ENCODE peak calls at places on chromosomes 7 and 10, in ten cellular contexts. R is neuronal stem cell; A is endodermal cell; M is adrenal gland; D is gastrocnemius medialis; H is CD8-positive, alpha-beta memory T cell; Z is uterus; O is IMR-90; K is PC-9; U is aorta. N is an unnamed sample.

GRCh38 chr7:139776486-139777303 is 1.1 kb downstream of the HIPK2 start:
- DNase-seq in R (peak; percentile 26), A (peak; percentile 61), M (no peak), D (no peak), H (peak; percentile 48), Z (peak; percentile 20), O (peak; percentile 54), K (peak; percentile 37), U (no peak), N (peak; percentile 28)

GRCh38 chr10:89888647-89889046 is 187.3 kb downstream of the KIF20B start:
- DNase-seq in R (no peak), A (no peak), M (no peak), D (no peak), H (no peak), Z (no peak), O (no peak), K (no peak), U (no peak), N (no peak)

GRCh38 chr7:46179211-46179610 is 258.1 kb upstream of the IGFBP3 start:
- DNase-seq in R (no peak), A (no peak), M (no peak), D (no peak), H (no peak), Z (no peak), O (no peak), K (no peak), U (no peak), N (no peak)

GRCh38 chr10:84185526-84186175 is 8.7 kb upstream of the CDHR1 start:
- DNase-seq in R (no peak), A (no peak), M (no peak), D (no peak), H (no peak), Z (no peak), O (no peak), K (no peak), U (no peak), N (no peak)

GRCh38 chr10:45419673-45420020 is 45.6 kb downstream of the ALOX5 start:
- DNase-seq in R (no peak), A (no peak), M (no peak), D (no peak), H (no peak), Z (no peak), O (no peak), K (no peak), U (no peak), N (no peak)

GRCh38 chr7:137798073-137798763 is 48.6 kb downstream of the DGKI start:
- DNase-seq in R (no peak), A (no peak), M (no peak), D (no peak), H (no peak), Z (no peak), O (no peak), K (no peak), U (no peak), N (no peak)

GRCh38 chr7:135420786-135421185 is 89.1 kb downstream of the CNOT4 start:
- DNase-seq in R (no peak), A (no peak), M (no peak), D (no peak), H (no peak), Z (no peak), O (peak; percentile 17), K (no peak), U (no peak), N (no peak)

GRCh38 chr10:3477683-3478082 is 305.1 kb upstream of the PITRM1 start:
- DNase-seq in R (no peak), A (no peak), M (no peak), D (no peak), H (no peak), Z (no peak), O (peak; percentile 90), K (peak; percentile 95), U (no peak), N (no peak)

GRCh38 chr10:33487014-33487776 is 152.7 kb upstream of the NRP1 start:
- DNase-seq in R (no peak), A (no peak), M (no peak), D (no peak), H (no peak), Z (no peak), O (peak; percentile 9), K (no peak), U (no peak), N (no peak)

GRCh38 chr7:141550694-141551079 is 523 bp upstream of the AGK start:
- DNase-seq in R (no peak), A (peak; percentile 67), M (no peak), D (no peak), H (no peak), Z (peak; percentile 32), O (no peak), K (no peak), U (no peak), N (peak; percentile 13)
- H3K27ac ChIP-seq in R (no peak overlapping the region), A (no peak overlapping the region), M (peak overlapping the region; percentile 15), D (peak overlapping the region; percentile 85), H (peak overlapping the region; percentile 61), Z (peak overlapping the region; percentile 76), O (peak overlapping the region; percentile 37), K (no peak overlapping the region), U (peak overlapping the region; percentile 6), N (no peak overlapping the region)

GRCh38 chr10:95328013-95328412 is 37.2 kb upstream of the PDLIM1 start:
- DNase-seq in R (no peak), A (no peak), M (no peak), D (no peak), H (no peak), Z (no peak), O (no peak), K (no peak), U (no peak), N (no peak)
- H3K4me1 ChIP-seq in R (no peaks in the 10 kb centered on the region), A (peaks cover 42% of the 10 kb centered on the region), M (no peaks in the 10 kb centered on the region), D (peaks cover 70% of the 10 kb centered on the region), H (no peaks in the 10 kb centered on the region), Z (no peaks in the 10 kb centered on the region), O (peaks cover 42% of the 10 kb centered on the region), K (peaks cover 19% of the 10 kb centered on the region), U (peaks cover 6% of the 10 kb centered on the region), N (no peaks in the 10 kb centered on the region)

DNA sequence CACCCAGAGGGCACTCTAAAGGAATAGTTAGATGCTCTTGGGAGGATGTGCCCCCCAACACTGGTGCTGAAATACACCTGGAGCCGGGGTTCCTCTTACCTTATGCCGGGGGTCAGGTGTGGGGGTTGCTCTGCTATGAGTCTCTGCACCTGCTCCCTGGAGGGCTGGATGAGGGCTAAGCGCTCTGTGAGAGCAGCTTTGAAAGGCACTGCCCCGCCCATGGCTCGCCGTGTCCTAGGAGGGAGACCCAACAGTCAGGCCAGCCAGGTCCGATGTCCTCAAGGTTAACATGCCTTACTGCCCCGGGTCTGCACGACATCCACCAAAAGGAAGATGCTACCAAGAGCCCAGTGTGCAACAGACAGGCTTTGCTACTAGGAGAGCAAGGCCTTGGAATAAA is 31.7 kb downstream of the PSPH start:
- DNase-seq in R (no peak), A (no peak), M (no peak), D (no peak), H (no peak), Z (no peak), O (no peak), K (no peak), U (no peak), N (no peak)
- H3K27ac ChIP-seq in R (no peak overlapping the region), A (no peak overlapping the region), M (no peak overlapping the region), D (no peak overlapping the region), H (no peak overlapping the region), Z (no peak overlapping the region), O (no peak overlapping the region), K (no peak overlapping the region), U (no peak overlapping the region), N (no peak overlapping the region)

DNA sequence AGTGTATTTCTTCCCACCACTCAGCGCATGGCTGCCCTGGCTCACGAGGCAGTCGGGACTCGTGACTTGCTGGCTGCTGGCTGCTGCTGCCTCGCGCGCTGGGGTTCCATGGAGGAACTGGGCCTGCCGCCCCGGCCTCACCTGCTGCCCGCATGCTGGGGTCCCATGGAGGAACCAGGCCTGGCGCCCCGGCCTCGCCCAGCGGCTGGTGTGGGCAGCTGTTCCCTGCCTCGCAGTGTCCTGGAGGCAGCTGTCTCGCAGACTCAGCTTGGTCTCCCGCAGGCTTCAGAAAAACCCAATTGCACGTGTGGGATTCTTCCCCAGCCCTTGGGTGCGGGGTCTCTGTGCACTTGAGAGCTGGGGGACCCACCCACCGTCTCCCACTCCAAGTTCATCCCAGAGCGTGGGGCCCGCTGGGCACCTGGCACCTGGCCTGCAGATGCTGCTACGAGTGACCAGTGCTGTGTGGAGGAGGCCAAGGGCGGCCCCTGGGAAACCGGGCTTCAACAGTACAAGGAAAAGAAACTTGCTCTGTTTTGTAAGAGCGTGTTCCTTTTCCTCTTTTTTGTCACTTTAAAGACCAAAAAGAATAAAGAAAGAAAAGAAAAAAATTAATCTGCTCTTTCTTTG is 20.4 kb downstream of the PWWP2B start:
- DNase-seq in R (no peak), A (no peak), M (no peak), D (no peak), H (no peak), Z (no peak), O (no peak), K (no peak), U (no peak), N (peak; percentile 69)
- H3K4me1 ChIP-seq in R (peaks cover 13% of the 10 kb centered on the region), A (peaks cover 11% of the 10 kb centered on the region), M (peaks cover 76% of the 10 kb centered on the region), D (peaks cover 59% of the 10 kb centered on the region), H (peaks cover 25% of the 10 kb centered on the region), Z (peaks cover 48% of the 10 kb centered on the region), O (peaks cover 9% of the 10 kb centered on the region), K (peaks cover 48% of the 10 kb centered on the region), U (no peaks in the 10 kb centered on the region), N (peaks cover 92% of the 10 kb centered on the region)

GRCh38 chr10:95756061-95756751 is at the start of gene ENTPD1:
- DNase-seq in R (no peak), A (peak; percentile 57), M (peak; percentile 42), D (no peak), H (no peak), Z (no peak), O (peak; percentile 12), K (no peak), U (peak; percentile 48), N (no peak)
- H3K27ac ChIP-seq in R (no peak within 1 kb of the TSS), A (no peak within 1 kb of the TSS), M (peak within 1 kb of the TSS; percentile 53), D (peak within 1 kb of the TSS; percentile 61), H (no peak within 1 kb of the TSS), Z (peak within 1 kb of the TSS; percentile 74), O (peak within 1 kb of the TSS; percentile 55), K (no peak within 1 kb of the TSS), U (peak within 1 kb of the TSS; percentile 64), N (no peak within 1 kb of the TSS)

GRCh38 chr7:23011222-23011924 is 2.6 kb downstream of the HYCC1 start:
- DNase-seq in R (no peak), A (no peak), M (no peak), D (no peak), H (no peak), Z (no peak), O (no peak), K (peak; percentile 32), U (no peak), N (no peak)
- H3K4me1 ChIP-seq in R (peaks cover 4% of the 10 kb centered on the region), A (peaks cover 6% of the 10 kb centered on the region), M (peaks cover 6% of the 10 kb centered on the region), D (peaks cover 49% of the 10 kb centered on the region), H (peaks cover 18% of the 10 kb centered on the region), Z (no peaks in the 10 kb centered on the region), O (peaks cover 7% of the 10 kb centered on the region), K (peaks cover 11% of the 10 kb centered on the region), U (peaks cover 12% of the 10 kb centered on the region), N (peaks cover 8% of the 10 kb centered on the region)

GRCh38 chr10:79243211-79244067 is 103.8 kb upstream of the PPIF start:
- DNase-seq in R (peak; percentile 71), A (peak; percentile 87), M (no peak), D (no peak), H (peak; percentile 37), Z (no peak), O (no peak), K (no peak), U (peak; percentile 76), N (no peak)
- H3K27ac ChIP-seq in R (no peak overlapping the region), A (peak overlapping the region; percentile 53), M (peak overlapping the region; percentile 66), D (peak overlapping the region; percentile 74), H (peak overlapping the region; percentile 49), Z (peak overlapping the region; percentile 77), O (no peak overlapping the region), K (no peak overlapping the region), U (no peak overlapping the region), N (peak overlapping the region; percentile 63)

GRCh38 chr10:69460576-69461242 is 9.4 kb downstream of the TSPAN15 start:
- DNase-seq in R (no peak), A (no peak), M (no peak), D (no peak), H (no peak), Z (no peak), O (no peak), K (no peak), U (no peak), N (no peak)
- H3K4me1 ChIP-seq in R (no peaks in the 10 kb centered on the region), A (peaks cover 2% of the 10 kb centered on the region), M (peaks cover 11% of the 10 kb centered on the region), D (peaks cover 90% of the 10 kb centered on the region), H (peaks cover 10% of the 10 kb centered on the region), Z (peaks cover 11% of the 10 kb centered on the region), O (no peaks in the 10 kb centered on the region), K (peaks cover 91% of the 10 kb centered on the region), U (no peaks in the 10 kb centered on the region), N (peaks cover 45% of the 10 kb centered on the region)